ENCODE peak calls at places on chromosomes 1 and 21, in five cellular contexts. One of them, this sample, is unnamed.

GRCh38 chr1:223401873-223402789 is 8.9 kb downstream of the CCDC185 start:
- DNase-seq in left ventricle myocardium inferior: no peak
- DNase-seq in breast epithelium: no peak
- DNase-seq in tibial artery: no peak
- DNase-seq in cardiac fibroblast: peak; percentile 73
- DNase-seq in this sample: peak; percentile 17

GRCh38 chr1:145886811-145887210 is 1.1 kb upstream of the ANKRD35 start:
- DNase-seq in tibial artery: no peak
- DNase-seq in left ventricle myocardium inferior: no peak
- DNase-seq in breast epithelium: no peak
- DNase-seq in cardiac fibroblast: no peak
- DNase-seq in this sample: no peak

GRCh38 chr1:226883630-226884029 is 13.2 kb downstream of the PSEN2 start:
- DNase-seq in left ventricle myocardium inferior: no peak
- DNase-seq in tibial artery: peak; percentile 46
- DNase-seq in breast epithelium: no peak
- DNase-seq in cardiac fibroblast: no peak
- DNase-seq in this sample: no peak

GRCh38 chr1:234780112-234780511 is 170.1 kb upstream of the IRF2BP2 start:
- DNase-seq in breast epithelium: no peak
- DNase-seq in cardiac fibroblast: no peak
- DNase-seq in tibial artery: no peak
- DNase-seq in left ventricle myocardium inferior: no peak
- DNase-seq in this sample: no peak

GRCh38 chr1:170695955-170696590 is 32.1 kb downstream of the PRRX1 start:
- DNase-seq in left ventricle myocardium inferior: no peak
- DNase-seq in breast epithelium: no peak
- DNase-seq in tibial artery: no peak
- DNase-seq in cardiac fibroblast: no peak
- DNase-seq in this sample: no peak

GRCh38 chr1:115888976-115889375 is 48.0 kb upstream of the NHLH2 start:
- DNase-seq in tibial artery: no peak
- DNase-seq in breast epithelium: no peak
- DNase-seq in cardiac fibroblast: no peak
- DNase-seq in left ventricle myocardium inferior: no peak
- DNase-seq in this sample: no peak

GRCh38 chr21:15688809-15689208 is 41.0 kb upstream of the USP25 start:
- DNase-seq in left ventricle myocardium inferior: no peak
- DNase-seq in tibial artery: no peak
- DNase-seq in breast epithelium: no peak
- DNase-seq in cardiac fibroblast: peak; percentile 43
- DNase-seq in this sample: peak; percentile 69

GRCh38 chr1:161258439-161259386 is at the start of gene PCP4L1:
- DNase-seq in cardiac fibroblast: peak; percentile 67
- DNase-seq in breast epithelium: no peak
- DNase-seq in left ventricle myocardium inferior: peak; percentile 20
- DNase-seq in tibial artery: no peak
- DNase-seq in this sample: peak; percentile 78

GRCh38 chr1:17441265-17441992 is 2.0 kb upstream of the RCC2 start:
- DNase-seq in left ventricle myocardium inferior: no peak
- DNase-seq in cardiac fibroblast: peak; percentile 65
- DNase-seq in breast epithelium: no peak
- DNase-seq in tibial artery: no peak
- DNase-seq in this sample: peak; percentile 73
- TF ChIP-seq CTCF in left ventricle myocardium inferior: no peak
- TF ChIP-seq CTCF in cardiac fibroblast: no peak
- TF ChIP-seq CTCF in breast epithelium: no peak
- TF ChIP-seq CTCF in tibial artery: no peak
- TF ChIP-seq CTCF in this sample: no peak

GRCh38 chr1:31705080-31705866 is 1.5 kb upstream of the COL16A1 start:
- DNase-seq in left ventricle myocardium inferior: peak; percentile 54
- DNase-seq in tibial artery: peak; percentile 83
- DNase-seq in cardiac fibroblast: peak; percentile 64
- DNase-seq in breast epithelium: no peak
- DNase-seq in this sample: peak; percentile 78
- TF ChIP-seq CTCF in left ventricle myocardium inferior: peak; percentile 26
- TF ChIP-seq CTCF in tibial artery: peak; percentile 35
- TF ChIP-seq CTCF in cardiac fibroblast: peak; percentile 40
- TF ChIP-seq CTCF in breast epithelium: no peak
- TF ChIP-seq CTCF in this sample: peak; percentile 40

DNA sequence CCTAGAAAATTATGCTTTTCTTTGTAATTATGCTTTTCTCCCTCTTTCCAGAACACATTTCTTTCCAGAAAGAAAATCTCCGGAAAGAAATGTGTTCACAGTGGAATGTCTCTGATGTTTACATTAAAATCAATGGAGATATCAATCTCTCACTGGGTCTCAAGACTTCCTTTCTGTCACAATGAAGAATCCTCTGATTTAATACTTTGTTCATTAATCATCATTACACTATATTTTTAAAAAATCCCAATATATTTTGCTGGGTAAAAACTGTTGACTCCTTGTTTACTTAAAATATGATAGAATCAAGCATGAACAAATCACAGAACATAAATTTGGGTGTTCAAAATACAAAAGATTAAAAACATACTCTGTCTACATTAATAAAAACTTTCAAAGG is 26.3 kb upstream of the TGFBR3 start:
- DNase-seq in cardiac fibroblast: no peak
- DNase-seq in tibial artery: no peak
- DNase-seq in left ventricle myocardium inferior: no peak
- DNase-seq in breast epithelium: no peak
- DNase-seq in this sample: no peak
- TF ChIP-seq CTCF in cardiac fibroblast: no peak
- TF ChIP-seq CTCF in tibial artery: no peak
- TF ChIP-seq CTCF in left ventricle myocardium inferior: no peak
- TF ChIP-seq CTCF in breast epithelium: no peak
- TF ChIP-seq CTCF in this sample: no peak

GRCh38 chr1:24526940-24527542 is 24.4 kb downstream of the RCAN3 start:
- DNase-seq in tibial artery: no peak
- DNase-seq in cardiac fibroblast: peak; percentile 50
- DNase-seq in breast epithelium: no peak
- DNase-seq in left ventricle myocardium inferior: no peak
- DNase-seq in this sample: peak; percentile 54
- TF ChIP-seq CTCF in tibial artery: no peak
- TF ChIP-seq CTCF in cardiac fibroblast: peak; percentile 60
- TF ChIP-seq CTCF in breast epithelium: no peak
- TF ChIP-seq CTCF in left ventricle myocardium inferior: peak; percentile 64
- TF ChIP-seq CTCF in this sample: peak; percentile 75

DNA sequence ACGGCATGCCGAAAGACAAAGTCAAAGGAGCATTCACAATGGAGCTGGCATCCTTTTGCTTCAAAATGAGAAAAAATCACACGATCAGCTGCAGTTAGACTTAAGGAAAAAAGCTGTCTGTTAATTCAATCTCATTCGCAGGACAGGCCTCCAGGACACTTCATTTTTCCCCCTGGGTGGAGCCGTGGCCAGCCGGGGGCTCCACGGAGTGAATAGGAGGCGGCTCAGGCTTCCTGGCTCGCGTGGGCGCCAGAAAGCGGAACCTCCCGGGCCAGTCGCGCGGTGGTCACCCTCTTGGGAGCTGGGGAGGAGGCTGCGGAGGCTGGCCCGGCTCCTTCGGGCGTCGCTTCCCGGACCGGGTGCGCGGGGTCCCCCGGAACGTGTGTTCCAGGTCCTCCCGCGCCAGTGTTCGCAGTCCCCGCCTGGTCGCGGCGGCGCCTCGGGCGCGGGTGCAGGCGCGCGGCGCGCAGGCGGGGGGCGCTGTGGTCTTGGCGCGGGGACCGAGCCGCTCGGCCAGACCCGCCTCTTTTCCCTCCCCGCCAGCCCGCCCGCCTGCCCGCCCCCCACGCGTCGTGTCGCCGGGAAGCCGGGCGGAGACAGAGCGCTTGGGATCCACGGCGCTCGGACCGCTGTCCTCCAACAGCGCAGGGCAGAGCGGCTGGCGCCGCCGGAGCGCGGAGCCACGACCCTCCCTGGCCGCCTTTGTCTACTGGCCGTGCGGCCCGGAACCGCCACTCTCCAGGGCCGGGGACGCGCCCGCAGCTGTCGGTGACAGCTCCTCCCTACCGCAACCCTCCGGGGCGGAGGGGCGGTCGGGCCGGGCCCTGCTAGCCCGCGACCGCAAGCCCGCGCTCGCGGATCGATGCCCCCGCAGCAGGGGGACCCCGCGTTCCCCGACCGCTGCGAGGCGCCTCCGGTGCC is at the start of gene RHOU:
- DNase-seq in left ventricle myocardium inferior: peak; percentile 79
- DNase-seq in breast epithelium: peak; percentile 79
- DNase-seq in tibial artery: peak; percentile 88
- DNase-seq in cardiac fibroblast: peak; percentile 34
- DNase-seq in this sample: peak; percentile 57
- TF ChIP-seq CTCF in left ventricle myocardium inferior: peak; percentile 95
- TF ChIP-seq CTCF in breast epithelium: no peak
- TF ChIP-seq CTCF in tibial artery: peak; percentile 93
- TF ChIP-seq CTCF in cardiac fibroblast: no peak
- TF ChIP-seq CTCF in this sample: peak; percentile 42

GRCh38 chr1:35499230-35499629 is 58.0 kb downstream of the KIAA0319L start:
- DNase-seq in tibial artery: no peak
- DNase-seq in left ventricle myocardium inferior: no peak
- DNase-seq in breast epithelium: no peak
- DNase-seq in cardiac fibroblast: no peak
- DNase-seq in this sample: no peak
- TF ChIP-seq CTCF in tibial artery: no peak
- TF ChIP-seq CTCF in left ventricle myocardium inferior: no peak
- TF ChIP-seq CTCF in breast epithelium: no peak
- TF ChIP-seq CTCF in cardiac fibroblast: no peak
- TF ChIP-seq CTCF in this sample: no peak

GRCh38 chr1:150567717-150568561 is 11.5 kb downstream of the MCL1 start:
- DNase-seq in breast epithelium: peak; percentile 93
- DNase-seq in cardiac fibroblast: peak; percentile 99
- DNase-seq in left ventricle myocardium inferior: peak; percentile 75
- DNase-seq in tibial artery: peak; percentile 96
- DNase-seq in this sample: peak; percentile 99
- TF ChIP-seq CTCF in breast epithelium: no peak
- TF ChIP-seq CTCF in cardiac fibroblast: no peak
- TF ChIP-seq CTCF in left ventricle myocardium inferior: no peak
- TF ChIP-seq CTCF in tibial artery: no peak
- TF ChIP-seq CTCF in this sample: no peak

GRCh38 chr21:46543306-46543705 is 61.6 kb downstream of the S100B start:
- DNase-seq in breast epithelium: no peak
- DNase-seq in left ventricle myocardium inferior: no peak
- DNase-seq in tibial artery: no peak
- DNase-seq in cardiac fibroblast: no peak
- DNase-seq in this sample: no peak

GRCh38 chr21:46544003-46544402 is 60.9 kb downstream of the S100B start:
- DNase-seq in tibial artery: no peak
- DNase-seq in breast epithelium: no peak
- DNase-seq in left ventricle myocardium inferior: no peak
- DNase-seq in cardiac fibroblast: no peak
- DNase-seq in this sample: no peak

GRCh38 chr21:46540087-46540710 is 64.7 kb downstream of the S100B start:
- DNase-seq in breast epithelium: no peak
- DNase-seq in left ventricle myocardium inferior: no peak
- DNase-seq in tibial artery: no peak
- DNase-seq in cardiac fibroblast: no peak
- DNase-seq in this sample: no peak

GRCh38 chr21:46544824-46545223 is 60.1 kb downstream of the S100B start:
- DNase-seq in tibial artery: no peak
- DNase-seq in left ventricle myocardium inferior: no peak
- DNase-seq in breast epithelium: no peak
- DNase-seq in cardiac fibroblast: no peak
- DNase-seq in this sample: no peak

GRCh38 chr21:46542588-46543092 is 62.2 kb downstream of the S100B start:
- DNase-seq in breast epithelium: no peak
- DNase-seq in left ventricle myocardium inferior: no peak
- DNase-seq in cardiac fibroblast: no peak
- DNase-seq in tibial artery: no peak
- DNase-seq in this sample: no peak
- TF ChIP-seq CTCF in breast epithelium: no peak
- TF ChIP-seq CTCF in left ventricle myocardium inferior: no peak
- TF ChIP-seq CTCF in cardiac fibroblast: no peak
- TF ChIP-seq CTCF in tibial artery: no peak
- TF ChIP-seq CTCF in this sample: no peak

GRCh38 chr1:46247433-46248121 is at the start of gene RAD54L:
- DNase-seq in left ventricle myocardium inferior: peak; percentile 98
- DNase-seq in breast epithelium: peak; percentile 97
- DNase-seq in tibial artery: peak; percentile 98
- DNase-seq in cardiac fibroblast: peak; percentile 99
- DNase-seq in this sample: peak; percentile 99
- TF ChIP-seq CTCF in left ventricle myocardium inferior: no peak
- TF ChIP-seq CTCF in breast epithelium: no peak
- TF ChIP-seq CTCF in tibial artery: no peak
- TF ChIP-seq CTCF in cardiac fibroblast: no peak
- TF ChIP-seq CTCF in this sample: no peak

GRCh38 chr1:240492832-240493440 is 119.0 kb downstream of the GREM2 start:
- DNase-seq in left ventricle myocardium inferior: no peak
- DNase-seq in cardiac fibroblast: peak; percentile 44
- DNase-seq in tibial artery: no peak
- DNase-seq in breast epithelium: no peak
- DNase-seq in this sample: peak; percentile 41
- TF ChIP-seq CTCF in left ventricle myocardium inferior: peak; percentile 14
- TF ChIP-seq CTCF in cardiac fibroblast: peak; percentile 39
- TF ChIP-seq CTCF in tibial artery: no peak
- TF ChIP-seq CTCF in breast epithelium: no peak
- TF ChIP-seq CTCF in this sample: peak; percentile 30